ENCODE peak calls at places on chromosomes 11 and 22, in five cellular contexts. G is transverse colon; U is lower lobe of right lung; J is left cardiac atrium; X is activated CD8-positive, alpha-beta T cell treated with anti-CD3 and anti-CD28 coated beads, Interleukin-2, amount 10 ng/mL, durations not matched to agents 7 days and 5 days. D is an unnamed sample.

GRCh38 chr11:61266602-61267001 is 25.6 kb downstream of the PGA5 start:
- DNase-seq in U (no peak), G (no peak), J (no peak), X (no peak), D (no peak)

GRCh38 chr11:11989774-11990744 is 18.4 kb downstream of the DKK3 start:
- DNase-seq in J (no peak), U (no peak), G (no peak), X (no peak), D (no peak)

GRCh38 chr11:44680982-44681597 is 45.7 kb upstream of the TSPAN18 start:
- DNase-seq in J (no peak), X (peak), G (no peak), U (no peak), D (peak)

GRCh38 chr22:39707351-39707750 is 136.8 kb downstream of the CACNA1I start:
- DNase-seq in J (no peak), G (no peak), U (no peak), X (no peak), D (no peak)

GRCh38 chr11:128193633-128194032 is 393.7 kb downstream of the ETS1 start:
- DNase-seq in U (no peak), X (no peak), G (no peak), J (no peak), D (no peak)

GRCh38 chr11:36493332-36493731 is 16.7 kb downstream of the TRAF6 start:
- DNase-seq in J (no peak), U (no peak), G (no peak), X (no peak), D (no peak)

GRCh38 chr22:44597616-44598015 is 99.6 kb upstream of the RTL6 start:
- DNase-seq in U (no peak), J (no peak), X (no peak), G (no peak), D (no peak)

GRCh38 chr11:96341237-96342130 is 1.5 kb downstream of the MAML2 start:
- DNase-seq in X (peak), J (peak), U (peak), G (peak), D (peak)

GRCh38 chr22:46788426-46789168 is 26.1 kb downstream of the TBC1D22A start:
- DNase-seq in U (no peak), J (no peak), X (peak), G (no peak), D (no peak)

GRCh38 chr22:45896153-45896951 is 80.6 kb downstream of the WNT7B start:
- DNase-seq in U (peak), X (no peak), J (peak), G (no peak), D (no peak)

GRCh38 chr11:617912-618682 is 2.3 kb upstream of the IRF7 start:
- DNase-seq in J (no peak), G (no peak), U (no peak), X (no peak), D (no peak)

GRCh38 chr11:36684840-36685800 is 87.1 kb upstream of the RAG2 start:
- DNase-seq in X (peak), U (no peak), J (no peak), G (no peak), D (no peak)

GRCh38 chr11:10294289-10294953 is 402 bp upstream of the SBF2 start:
- DNase-seq in X (no peak), G (peak), U (peak), J (peak), D (peak)

GRCh38 chr11:103923473-103923931 is 112.9 kb upstream of the DDI1 start:
- DNase-seq in G (no peak), U (no peak), X (no peak), J (no peak), D (no peak)

GRCh38 chr11:38323961-38324761 is 1726.1 kb upstream of the RAG2 start:
- DNase-seq in G (no peak), U (no peak), J (no peak), X (no peak), D (no peak)

GRCh38 chr11:12223771-12224536 is 113.6 kb downstream of the MICAL2 start:
- DNase-seq in G (peak), J (no peak), U (no peak), X (no peak), D (no peak)

GRCh38 chr11:13313005-13313819 is 35.6 kb downstream of the BMAL1 start:
- DNase-seq in U (no peak), X (no peak), J (no peak), G (no peak), D (no peak)

GRCh38 chr11:104487035-104487775 is 323.3 kb upstream of the PDGFD start:
- DNase-seq in J (no peak), G (no peak), X (no peak), U (no peak), D (no peak)

GRCh38 chr11:83054904-83055380 is 16.8 kb downstream of the RAB30 start:
- DNase-seq in G (no peak), J (no peak), U (no peak), X (no peak), D (peak)

GRCh38 chr22:46057206-46057605 is 80.2 kb upstream of the WNT7B start:
- DNase-seq in J (peak), U (peak), X (no peak), G (peak), D (peak)

GRCh38 chr22:49673048-49673447 is 154.6 kb downstream of the BRD1 start:
- DNase-seq in X (no peak), U (peak), J (no peak), G (no peak), D (no peak)

D was measured in Peyer's patch.